ENCODE peak calls at places on chromosome 4, in seven cellular contexts. One of them, this sample, is unnamed.

GRCh38 chr4:188603646-188604045 is 464.4 kb downstream of the TRIML1 start:
- DNase-seq in H54: no peak
- DNase-seq in stimulated activated naive B cell treated with anti-CD40 and anti-IgM and Interleukin-4, amounts not matched to agents 10 μg/mL and 1 μg/mL and 100 μg/mL, for 72 hours: no peak
- DNase-seq in kidney tubule cell: peak
- DNase-seq in HTR-8/SVneo: no peak
- DNase-seq in T-helper 1 cell: no peak
- DNase-seq in activated T-cell treated with anti-CD3 and anti-CD28 coated beads, Interleukin-2, amount 50 U/mL, for 24 hours: no peak
- DNase-seq in this sample: no peak

GRCh38 chr4:140255919-140256318 is 101.9 kb upstream of the MAML3 start:
- DNase-seq in H54: no peak
- DNase-seq in stimulated activated naive B cell treated with anti-CD40 and anti-IgM and Interleukin-4, amounts not matched to agents 10 μg/mL and 1 μg/mL and 100 μg/mL, for 72 hours: no peak
- DNase-seq in kidney tubule cell: no peak
- DNase-seq in HTR-8/SVneo: no peak
- DNase-seq in T-helper 1 cell: no peak
- DNase-seq in activated T-cell treated with anti-CD3 and anti-CD28 coated beads, Interleukin-2, amount 50 U/mL, for 24 hours: no peak
- DNase-seq in this sample: no peak

GRCh38 chr4:132344924-132345828 is 803.9 kb upstream of the PCDH10 start:
- DNase-seq in H54: peak
- DNase-seq in stimulated activated naive B cell treated with anti-CD40 and anti-IgM and Interleukin-4, amounts not matched to agents 10 μg/mL and 1 μg/mL and 100 μg/mL, for 72 hours: no peak
- DNase-seq in kidney tubule cell: no peak
- DNase-seq in HTR-8/SVneo: no peak
- DNase-seq in T-helper 1 cell: no peak
- DNase-seq in activated T-cell treated with anti-CD3 and anti-CD28 coated beads, Interleukin-2, amount 50 U/mL, for 24 hours: no peak
- DNase-seq in this sample: no peak

GRCh38 chr4:7160951-7161440 is 31.3 kb upstream of the SORCS2 start:
- DNase-seq in H54: no peak
- DNase-seq in stimulated activated naive B cell treated with anti-CD40 and anti-IgM and Interleukin-4, amounts not matched to agents 10 μg/mL and 1 μg/mL and 100 μg/mL, for 72 hours: no peak
- DNase-seq in kidney tubule cell: no peak
- DNase-seq in HTR-8/SVneo: no peak
- DNase-seq in T-helper 1 cell: no peak
- DNase-seq in activated T-cell treated with anti-CD3 and anti-CD28 coated beads, Interleukin-2, amount 50 U/mL, for 24 hours: no peak
- DNase-seq in this sample: no peak

GRCh38 chr4:84258905-84259830 is 239.9 kb downstream of the NKX6-1 start:
- DNase-seq in H54: peak
- DNase-seq in stimulated activated naive B cell treated with anti-CD40 and anti-IgM and Interleukin-4, amounts not matched to agents 10 μg/mL and 1 μg/mL and 100 μg/mL, for 72 hours: no peak
- DNase-seq in kidney tubule cell: peak
- DNase-seq in HTR-8/SVneo: no peak
- DNase-seq in T-helper 1 cell: no peak
- DNase-seq in activated T-cell treated with anti-CD3 and anti-CD28 coated beads, Interleukin-2, amount 50 U/mL, for 24 hours: no peak
- DNase-seq in this sample: peak

GRCh38 chr4:658031-658667 is 15.9 kb downstream of the ATP5ME start:
- DNase-seq in H54: no peak
- DNase-seq in stimulated activated naive B cell treated with anti-CD40 and anti-IgM and Interleukin-4, amounts not matched to agents 10 μg/mL and 1 μg/mL and 100 μg/mL, for 72 hours: no peak
- DNase-seq in kidney tubule cell: no peak
- DNase-seq in HTR-8/SVneo: no peak
- DNase-seq in T-helper 1 cell: no peak
- DNase-seq in activated T-cell treated with anti-CD3 and anti-CD28 coated beads, Interleukin-2, amount 50 U/mL, for 24 hours: no peak
- DNase-seq in this sample: no peak

GRCh38 chr4:2843909-2844584 is 403 bp downstream of the ADD1 start:
- DNase-seq in H54: no peak
- DNase-seq in stimulated activated naive B cell treated with anti-CD40 and anti-IgM and Interleukin-4, amounts not matched to agents 10 μg/mL and 1 μg/mL and 100 μg/mL, for 72 hours: no peak
- DNase-seq in kidney tubule cell: peak
- DNase-seq in HTR-8/SVneo: peak
- DNase-seq in T-helper 1 cell: no peak
- DNase-seq in activated T-cell treated with anti-CD3 and anti-CD28 coated beads, Interleukin-2, amount 50 U/mL, for 24 hours: no peak
- DNase-seq in this sample: peak

GRCh38 chr4:106316773-106317409 is 541 bp downstream of the AIMP1 start:
- DNase-seq in H54: no peak
- DNase-seq in stimulated activated naive B cell treated with anti-CD40 and anti-IgM and Interleukin-4, amounts not matched to agents 10 μg/mL and 1 μg/mL and 100 μg/mL, for 72 hours: no peak
- DNase-seq in kidney tubule cell: peak
- DNase-seq in HTR-8/SVneo: no peak
- DNase-seq in T-helper 1 cell: no peak
- DNase-seq in activated T-cell treated with anti-CD3 and anti-CD28 coated beads, Interleukin-2, amount 50 U/mL, for 24 hours: no peak
- DNase-seq in this sample: peak

GRCh38 chr4:169841776-169842175 is 84.0 kb upstream of the HPF1 start:
- DNase-seq in H54: no peak
- DNase-seq in stimulated activated naive B cell treated with anti-CD40 and anti-IgM and Interleukin-4, amounts not matched to agents 10 μg/mL and 1 μg/mL and 100 μg/mL, for 72 hours: no peak
- DNase-seq in kidney tubule cell: peak
- DNase-seq in HTR-8/SVneo: no peak
- DNase-seq in T-helper 1 cell: no peak
- DNase-seq in activated T-cell treated with anti-CD3 and anti-CD28 coated beads, Interleukin-2, amount 50 U/mL, for 24 hours: no peak
- DNase-seq in this sample: no peak

GRCh38 chr4:148831945-148832344 is 389.7 kb upstream of the NR3C2 start:
- DNase-seq in H54: peak
- DNase-seq in stimulated activated naive B cell treated with anti-CD40 and anti-IgM and Interleukin-4, amounts not matched to agents 10 μg/mL and 1 μg/mL and 100 μg/mL, for 72 hours: no peak
- DNase-seq in kidney tubule cell: peak
- DNase-seq in HTR-8/SVneo: peak
- DNase-seq in T-helper 1 cell: no peak
- DNase-seq in activated T-cell treated with anti-CD3 and anti-CD28 coated beads, Interleukin-2, amount 50 U/mL, for 24 hours: no peak
- DNase-seq in this sample: peak

GRCh38 chr4:141121101-141121500 is 12.2 kb downstream of the RNF150 start:
- DNase-seq in H54: no peak
- DNase-seq in stimulated activated naive B cell treated with anti-CD40 and anti-IgM and Interleukin-4, amounts not matched to agents 10 μg/mL and 1 μg/mL and 100 μg/mL, for 72 hours: no peak
- DNase-seq in kidney tubule cell: no peak
- DNase-seq in HTR-8/SVneo: no peak
- DNase-seq in T-helper 1 cell: no peak
- DNase-seq in activated T-cell treated with anti-CD3 and anti-CD28 coated beads, Interleukin-2, amount 50 U/mL, for 24 hours: no peak
- DNase-seq in this sample: no peak

GRCh38 chr4:37434469-37434868 is 189.9 kb downstream of the NWD2 start:
- DNase-seq in H54: no peak
- DNase-seq in stimulated activated naive B cell treated with anti-CD40 and anti-IgM and Interleukin-4, amounts not matched to agents 10 μg/mL and 1 μg/mL and 100 μg/mL, for 72 hours: no peak
- DNase-seq in kidney tubule cell: peak
- DNase-seq in HTR-8/SVneo: peak
- DNase-seq in T-helper 1 cell: no peak
- DNase-seq in activated T-cell treated with anti-CD3 and anti-CD28 coated beads, Interleukin-2, amount 50 U/mL, for 24 hours: no peak
- DNase-seq in this sample: peak

GRCh38 chr4:138178566-138178965 is 63.6 kb downstream of the SLC7A11 start:
- DNase-seq in H54: no peak
- DNase-seq in stimulated activated naive B cell treated with anti-CD40 and anti-IgM and Interleukin-4, amounts not matched to agents 10 μg/mL and 1 μg/mL and 100 μg/mL, for 72 hours: no peak
- DNase-seq in kidney tubule cell: peak
- DNase-seq in HTR-8/SVneo: no peak
- DNase-seq in T-helper 1 cell: no peak
- DNase-seq in activated T-cell treated with anti-CD3 and anti-CD28 coated beads, Interleukin-2, amount 50 U/mL, for 24 hours: no peak
- DNase-seq in this sample: no peak

GRCh38 chr4:6986067-6986780 is 56.9 kb upstream of the TADA2B start:
- DNase-seq in H54: peak
- DNase-seq in stimulated activated naive B cell treated with anti-CD40 and anti-IgM and Interleukin-4, amounts not matched to agents 10 μg/mL and 1 μg/mL and 100 μg/mL, for 72 hours: no peak
- DNase-seq in kidney tubule cell: peak
- DNase-seq in HTR-8/SVneo: peak
- DNase-seq in T-helper 1 cell: no peak
- DNase-seq in activated T-cell treated with anti-CD3 and anti-CD28 coated beads, Interleukin-2, amount 50 U/mL, for 24 hours: no peak
- DNase-seq in this sample: peak

GRCh38 chr4:155735506-155735905 is 23.3 kb upstream of the GUCY1B1 start:
- DNase-seq in H54: no peak
- DNase-seq in stimulated activated naive B cell treated with anti-CD40 and anti-IgM and Interleukin-4, amounts not matched to agents 10 μg/mL and 1 μg/mL and 100 μg/mL, for 72 hours: no peak
- DNase-seq in kidney tubule cell: no peak
- DNase-seq in HTR-8/SVneo: no peak
- DNase-seq in T-helper 1 cell: no peak
- DNase-seq in activated T-cell treated with anti-CD3 and anti-CD28 coated beads, Interleukin-2, amount 50 U/mL, for 24 hours: no peak
- DNase-seq in this sample: peak

GRCh38 chr4:176383273-176384077 is 63.7 kb downstream of the SPCS3 start:
- DNase-seq in H54: no peak
- DNase-seq in stimulated activated naive B cell treated with anti-CD40 and anti-IgM and Interleukin-4, amounts not matched to agents 10 μg/mL and 1 μg/mL and 100 μg/mL, for 72 hours: no peak
- DNase-seq in kidney tubule cell: no peak
- DNase-seq in HTR-8/SVneo: no peak
- DNase-seq in T-helper 1 cell: no peak
- DNase-seq in activated T-cell treated with anti-CD3 and anti-CD28 coated beads, Interleukin-2, amount 50 U/mL, for 24 hours: no peak
- DNase-seq in this sample: peak

GRCh38 chr4:54587516-54587915 is 70.2 kb upstream of the KIT start:
- DNase-seq in H54: no peak
- DNase-seq in stimulated activated naive B cell treated with anti-CD40 and anti-IgM and Interleukin-4, amounts not matched to agents 10 μg/mL and 1 μg/mL and 100 μg/mL, for 72 hours: no peak
- DNase-seq in kidney tubule cell: no peak
- DNase-seq in HTR-8/SVneo: no peak
- DNase-seq in T-helper 1 cell: no peak
- DNase-seq in activated T-cell treated with anti-CD3 and anti-CD28 coated beads, Interleukin-2, amount 50 U/mL, for 24 hours: no peak
- DNase-seq in this sample: no peak

GRCh38 chr4:55397521-55398321 is 2.0 kb downstream of the TMEM165 start:
- DNase-seq in H54: no peak
- DNase-seq in stimulated activated naive B cell treated with anti-CD40 and anti-IgM and Interleukin-4, amounts not matched to agents 10 μg/mL and 1 μg/mL and 100 μg/mL, for 72 hours: no peak
- DNase-seq in kidney tubule cell: peak
- DNase-seq in HTR-8/SVneo: no peak
- DNase-seq in T-helper 1 cell: no peak
- DNase-seq in activated T-cell treated with anti-CD3 and anti-CD28 coated beads, Interleukin-2, amount 50 U/mL, for 24 hours: no peak
- DNase-seq in this sample: peak

GRCh38 chr4:56979674-56980073 is 978 bp downstream of the POLR2B start:
- DNase-seq in H54: no peak
- DNase-seq in stimulated activated naive B cell treated with anti-CD40 and anti-IgM and Interleukin-4, amounts not matched to agents 10 μg/mL and 1 μg/mL and 100 μg/mL, for 72 hours: peak
- DNase-seq in kidney tubule cell: peak
- DNase-seq in HTR-8/SVneo: no peak
- DNase-seq in T-helper 1 cell: no peak
- DNase-seq in activated T-cell treated with anti-CD3 and anti-CD28 coated beads, Interleukin-2, amount 50 U/mL, for 24 hours: peak
- DNase-seq in this sample: peak

GRCh38 chr4:99712530-99712929 is 54.9 kb upstream of the C4orf54 start:
- DNase-seq in H54: no peak
- DNase-seq in stimulated activated naive B cell treated with anti-CD40 and anti-IgM and Interleukin-4, amounts not matched to agents 10 μg/mL and 1 μg/mL and 100 μg/mL, for 72 hours: no peak
- DNase-seq in kidney tubule cell: no peak
- DNase-seq in HTR-8/SVneo: no peak
- DNase-seq in T-helper 1 cell: no peak
- DNase-seq in activated T-cell treated with anti-CD3 and anti-CD28 coated beads, Interleukin-2, amount 50 U/mL, for 24 hours: no peak
- DNase-seq in this sample: no peak

GRCh38 chr4:121594796-121595526 is 101.8 kb downstream of the ANXA5 start:
- DNase-seq in H54: no peak
- DNase-seq in stimulated activated naive B cell treated with anti-CD40 and anti-IgM and Interleukin-4, amounts not matched to agents 10 μg/mL and 1 μg/mL and 100 μg/mL, for 72 hours: no peak
- DNase-seq in kidney tubule cell: peak
- DNase-seq in HTR-8/SVneo: no peak
- DNase-seq in T-helper 1 cell: no peak
- DNase-seq in activated T-cell treated with anti-CD3 and anti-CD28 coated beads, Interleukin-2, amount 50 U/mL, for 24 hours: no peak
- DNase-seq in this sample: peak

GRCh38 chr4:120733968-120734367 is 188.6 kb downstream of the PRDM5 start:
- DNase-seq in H54: no peak
- DNase-seq in stimulated activated naive B cell treated with anti-CD40 and anti-IgM and Interleukin-4, amounts not matched to agents 10 μg/mL and 1 μg/mL and 100 μg/mL, for 72 hours: no peak
- DNase-seq in kidney tubule cell: no peak
- DNase-seq in HTR-8/SVneo: no peak
- DNase-seq in T-helper 1 cell: no peak
- DNase-seq in activated T-cell treated with anti-CD3 and anti-CD28 coated beads, Interleukin-2, amount 50 U/mL, for 24 hours: no peak
- DNase-seq in this sample: no peak

GRCh38 chr4:8274772-8275241 is 5.3 kb downstream of the HTRA3 start:
- DNase-seq in H54: no peak
- DNase-seq in stimulated activated naive B cell treated with anti-CD40 and anti-IgM and Interleukin-4, amounts not matched to agents 10 μg/mL and 1 μg/mL and 100 μg/mL, for 72 hours: no peak
- DNase-seq in kidney tubule cell: no peak
- DNase-seq in HTR-8/SVneo: peak
- DNase-seq in T-helper 1 cell: no peak
- DNase-seq in activated T-cell treated with anti-CD3 and anti-CD28 coated beads, Interleukin-2, amount 50 U/mL, for 24 hours: no peak
- DNase-seq in this sample: peak